ENCODE peak calls at places on chromosomes 11 and 22, in seven cellular contexts. One of them, this sample, is unnamed.
A peak's percentile ranks its signal among the peaks of the same experiment; 100 is the strongest.

GRCh38 chr22:43823353-43823908 is 11.3 kb upstream of the EFCAB6 start:
- DNase-seq in HCT116: no peak
- DNase-seq in K562: no peak
- DNase-seq in SK-N-SH: no peak
- DNase-seq in HepG2: peak; percentile 61
- DNase-seq in H1: peak; percentile 50
- DNase-seq in GM12878: no peak
- DNase-seq in this sample: no peak

GRCh38 chr22:37496651-37497599 is 10.7 kb upstream of the MFNG start:
- DNase-seq in HCT116: no peak
- DNase-seq in K562: no peak
- DNase-seq in SK-N-SH: peak; percentile 50
- DNase-seq in HepG2: no peak
- DNase-seq in H1: no peak
- DNase-seq in GM12878: no peak
- DNase-seq in this sample: no peak

GRCh38 chr11:31844351-31844750 is 33.2 kb upstream of the PAX6 start:
- DNase-seq in HCT116: no peak
- DNase-seq in K562: no peak
- DNase-seq in SK-N-SH: no peak
- DNase-seq in HepG2: no peak
- DNase-seq in H1: no peak
- DNase-seq in GM12878: no peak
- DNase-seq in this sample: no peak

GRCh38 chr11:131408011-131408640 is 37.7 kb downstream of the NTM start:
- DNase-seq in HCT116: no peak
- DNase-seq in K562: no peak
- DNase-seq in SK-N-SH: peak; percentile 45
- DNase-seq in HepG2: peak; percentile 38
- DNase-seq in H1: peak; percentile 59
- DNase-seq in GM12878: no peak
- DNase-seq in this sample: peak; percentile 49

GRCh38 chr11:68345776-68346728 is 33.7 kb downstream of the LRP5 start:
- DNase-seq in HCT116: no peak
- DNase-seq in K562: no peak
- DNase-seq in SK-N-SH: no peak
- DNase-seq in HepG2: no peak
- DNase-seq in H1: no peak
- DNase-seq in GM12878: no peak
- DNase-seq in this sample: no peak

GRCh38 chr11:86172894-86173293 is 71.7 kb upstream of the EED start:
- DNase-seq in HCT116: no peak
- DNase-seq in K562: peak; percentile 32
- DNase-seq in SK-N-SH: no peak
- DNase-seq in HepG2: no peak
- DNase-seq in H1: no peak
- DNase-seq in GM12878: no peak
- DNase-seq in this sample: no peak

GRCh38 chr11:35488117-35488516 is 37.3 kb downstream of the PAMR1 start:
- DNase-seq in HCT116: no peak
- DNase-seq in K562: no peak
- DNase-seq in SK-N-SH: no peak
- DNase-seq in HepG2: no peak
- DNase-seq in H1: no peak
- DNase-seq in GM12878: no peak
- DNase-seq in this sample: no peak

GRCh38 chr22:17770180-17771077 is 3.8 kb downstream of the BID start:
- DNase-seq in HCT116: no peak
- DNase-seq in K562: no peak
- DNase-seq in SK-N-SH: no peak
- DNase-seq in HepG2: no peak
- DNase-seq in H1: peak; percentile 43
- DNase-seq in GM12878: no peak
- DNase-seq in this sample: no peak

GRCh38 chr11:122751298-122752070 is 86.8 kb upstream of the CRTAM start:
- DNase-seq in HCT116: no peak
- DNase-seq in K562: no peak
- DNase-seq in SK-N-SH: peak; percentile 77
- DNase-seq in HepG2: no peak
- DNase-seq in H1: no peak
- DNase-seq in GM12878: no peak
- DNase-seq in this sample: no peak

GRCh38 chr11:128379587-128380279 is 207.6 kb downstream of the ETS1 start:
- DNase-seq in HCT116: no peak
- DNase-seq in K562: no peak
- DNase-seq in SK-N-SH: peak; percentile 28
- DNase-seq in HepG2: no peak
- DNase-seq in H1: no peak
- DNase-seq in GM12878: no peak
- DNase-seq in this sample: no peak

GRCh38 chr11:78659326-78660319 is 85.0 kb upstream of the NARS2 start:
- DNase-seq in HCT116: no peak
- DNase-seq in K562: no peak
- DNase-seq in SK-N-SH: no peak
- DNase-seq in HepG2: no peak
- DNase-seq in H1: peak; percentile 46
- DNase-seq in GM12878: no peak
- DNase-seq in this sample: no peak

GRCh38 chr11:24422371-24422770 is 74.5 kb upstream of the LUZP2 start:
- DNase-seq in HCT116: no peak
- DNase-seq in K562: no peak
- DNase-seq in SK-N-SH: no peak
- DNase-seq in HepG2: no peak
- DNase-seq in H1: no peak
- DNase-seq in GM12878: no peak
- DNase-seq in this sample: no peak

GRCh38 chr11:68763181-68763721 is 11.9 kb upstream of the TESMIN start:
- DNase-seq in HCT116: no peak
- DNase-seq in K562: no peak
- DNase-seq in SK-N-SH: peak; percentile 47
- DNase-seq in HepG2: no peak
- DNase-seq in H1: no peak
- DNase-seq in GM12878: no peak
- DNase-seq in this sample: peak; percentile 37

GRCh38 chr11:113664981-113665710 is 41.0 kb downstream of the TMPRSS5 start:
- DNase-seq in HCT116: no peak
- DNase-seq in K562: no peak
- DNase-seq in SK-N-SH: no peak
- DNase-seq in HepG2: peak; percentile 63
- DNase-seq in H1: no peak
- DNase-seq in GM12878: no peak
- DNase-seq in this sample: no peak

GRCh38 chr22:30116362-30117117 is 36.3 kb downstream of the HORMAD2 start:
- DNase-seq in HCT116: no peak
- DNase-seq in K562: no peak
- DNase-seq in SK-N-SH: no peak
- DNase-seq in HepG2: peak; percentile 52
- DNase-seq in H1: no peak
- DNase-seq in GM12878: no peak
- DNase-seq in this sample: no peak

GRCh38 chr22:30114356-30114755 is 34.1 kb downstream of the HORMAD2 start:
- DNase-seq in HCT116: no peak
- DNase-seq in K562: no peak
- DNase-seq in SK-N-SH: no peak
- DNase-seq in HepG2: no peak
- DNase-seq in H1: no peak
- DNase-seq in GM12878: no peak
- DNase-seq in this sample: no peak

GRCh38 chr22:30117256-30117655 is 37.0 kb downstream of the HORMAD2 start:
- DNase-seq in HCT116: no peak
- DNase-seq in K562: no peak
- DNase-seq in SK-N-SH: no peak
- DNase-seq in HepG2: no peak
- DNase-seq in H1: no peak
- DNase-seq in GM12878: no peak
- DNase-seq in this sample: no peak

GRCh38 chr22:30113494-30113893 is 33.2 kb downstream of the HORMAD2 start:
- DNase-seq in HCT116: no peak
- DNase-seq in K562: no peak
- DNase-seq in SK-N-SH: no peak
- DNase-seq in HepG2: no peak
- DNase-seq in H1: no peak
- DNase-seq in GM12878: no peak
- DNase-seq in this sample: no peak

GRCh38 chr22:30115705-30116104 is 35.4 kb downstream of the HORMAD2 start:
- DNase-seq in HCT116: peak; percentile 8
- DNase-seq in K562: no peak
- DNase-seq in SK-N-SH: no peak
- DNase-seq in HepG2: no peak
- DNase-seq in H1: no peak
- DNase-seq in GM12878: no peak
- DNase-seq in this sample: no peak
- TF ChIP-seq JUND in HCT116: no peak
- TF ChIP-seq JUND in K562: no peak
- TF ChIP-seq JUND in SK-N-SH: no peak
- TF ChIP-seq JUND in HepG2: no peak
- TF ChIP-seq JUND in H1: no peak
- TF ChIP-seq JUND in GM12878: no peak
- TF ChIP-seq JUND in this sample: no peak

GRCh38 chr22:19845369-19845722 is 9.3 kb downstream of the GNB1L start:
- DNase-seq in HCT116: no peak
- DNase-seq in K562: no peak
- DNase-seq in SK-N-SH: peak; percentile 39
- DNase-seq in HepG2: no peak
- DNase-seq in H1: no peak
- DNase-seq in GM12878: no peak
- DNase-seq in this sample: no peak

GRCh38 chr22:19846620-19847344 is 7.9 kb downstream of the GNB1L start:
- DNase-seq in HCT116: no peak
- DNase-seq in K562: no peak
- DNase-seq in SK-N-SH: no peak
- DNase-seq in HepG2: no peak
- DNase-seq in H1: no peak
- DNase-seq in GM12878: no peak
- DNase-seq in this sample: no peak

GRCh38 chr22:19843107-19843856 is 11.4 kb downstream of the GNB1L start:
- DNase-seq in HCT116: no peak
- DNase-seq in K562: no peak
- DNase-seq in SK-N-SH: no peak
- DNase-seq in HepG2: no peak
- DNase-seq in H1: no peak
- DNase-seq in GM12878: no peak
- DNase-seq in this sample: no peak

GRCh38 chr22:19843857-19844422 is 10.7 kb downstream of the GNB1L start:
- DNase-seq in HCT116: no peak
- DNase-seq in K562: no peak
- DNase-seq in SK-N-SH: no peak
- DNase-seq in HepG2: no peak
- DNase-seq in H1: peak; percentile 49
- DNase-seq in GM12878: no peak
- DNase-seq in this sample: no peak

GRCh38 chr22:19844423-19845368 is 10.0 kb downstream of the GNB1L start:
- DNase-seq in HCT116: no peak
- DNase-seq in K562: no peak
- DNase-seq in SK-N-SH: peak; percentile 80
- DNase-seq in HepG2: no peak
- DNase-seq in H1: peak; percentile 48
- DNase-seq in GM12878: no peak
- DNase-seq in this sample: no peak
- TF ChIP-seq JUND in HCT116: no peak
- TF ChIP-seq JUND in K562: no peak
- TF ChIP-seq JUND in SK-N-SH: no peak
- TF ChIP-seq JUND in HepG2: no peak
- TF ChIP-seq JUND in H1: no peak
- TF ChIP-seq JUND in GM12878: no peak
- TF ChIP-seq JUND in this sample: no peak

GRCh38 chr11:37952035-37952434 is 1354.0 kb upstream of the RAG2 start:
- DNase-seq in HCT116: no peak
- DNase-seq in K562: no peak
- DNase-seq in SK-N-SH: peak; percentile 9
- DNase-seq in HepG2: no peak
- DNase-seq in H1: no peak
- DNase-seq in GM12878: no peak
- DNase-seq in this sample: no peak

GRCh38 chr11:37948258-37948657 is 1350.2 kb upstream of the RAG2 start:
- DNase-seq in HCT116: no peak
- DNase-seq in K562: no peak
- DNase-seq in SK-N-SH: no peak
- DNase-seq in HepG2: no peak
- DNase-seq in H1: no peak
- DNase-seq in GM12878: no peak
- DNase-seq in this sample: no peak

GRCh38 chr11:37947816-37948215 is 1349.8 kb upstream of the RAG2 start:
- DNase-seq in HCT116: no peak
- DNase-seq in K562: no peak
- DNase-seq in SK-N-SH: no peak
- DNase-seq in HepG2: no peak
- DNase-seq in H1: no peak
- DNase-seq in GM12878: no peak
- DNase-seq in this sample: no peak

GRCh38 chr11:37942081-37942480 is 1344.0 kb upstream of the RAG2 start:
- DNase-seq in HCT116: no peak
- DNase-seq in K562: no peak
- DNase-seq in SK-N-SH: no peak
- DNase-seq in HepG2: no peak
- DNase-seq in H1: no peak
- DNase-seq in GM12878: no peak
- DNase-seq in this sample: peak; percentile 33

DNA sequence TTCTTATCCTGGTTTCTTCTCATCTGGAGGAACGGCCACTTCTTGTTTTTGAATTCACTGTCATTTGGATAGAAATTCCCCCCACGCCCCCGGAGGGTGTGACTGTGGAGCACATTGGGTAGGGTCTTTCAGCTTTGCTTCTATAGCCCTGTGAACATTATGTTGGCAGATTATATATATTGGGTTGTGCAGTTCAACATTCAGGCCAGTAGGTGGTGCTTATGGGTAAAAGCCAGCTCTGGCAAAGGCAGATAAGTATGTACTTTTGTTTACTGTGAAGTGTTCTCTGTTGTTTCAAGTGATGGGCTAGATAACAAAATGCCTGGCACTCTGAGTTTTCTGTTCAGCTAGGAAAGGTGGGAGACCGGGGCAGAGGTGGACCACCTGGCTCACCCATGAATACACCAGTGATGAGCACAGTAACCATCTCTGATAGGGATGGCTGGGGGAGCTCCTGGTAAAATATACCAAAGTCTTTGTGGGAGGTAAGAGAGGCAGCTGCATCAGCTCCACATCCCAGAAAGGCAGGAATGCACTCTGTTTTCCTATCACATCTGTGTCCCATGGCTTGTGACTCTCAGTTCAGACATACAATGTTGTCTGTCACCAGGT is 1348.2 kb upstream of the RAG2 start:
- DNase-seq in HCT116: no peak
- DNase-seq in K562: peak; percentile 7
- DNase-seq in SK-N-SH: peak; percentile 16
- DNase-seq in HepG2: peak; percentile 18
- DNase-seq in H1: peak; percentile 75
- DNase-seq in GM12878: peak; percentile 7
- DNase-seq in this sample: no peak
- TF ChIP-seq JUND in HCT116: no peak
- TF ChIP-seq JUND in K562: no peak
- TF ChIP-seq JUND in SK-N-SH: no peak
- TF ChIP-seq JUND in HepG2: no peak
- TF ChIP-seq JUND in H1: no peak
- TF ChIP-seq JUND in GM12878: no peak
- TF ChIP-seq JUND in this sample: no peak

DNA sequence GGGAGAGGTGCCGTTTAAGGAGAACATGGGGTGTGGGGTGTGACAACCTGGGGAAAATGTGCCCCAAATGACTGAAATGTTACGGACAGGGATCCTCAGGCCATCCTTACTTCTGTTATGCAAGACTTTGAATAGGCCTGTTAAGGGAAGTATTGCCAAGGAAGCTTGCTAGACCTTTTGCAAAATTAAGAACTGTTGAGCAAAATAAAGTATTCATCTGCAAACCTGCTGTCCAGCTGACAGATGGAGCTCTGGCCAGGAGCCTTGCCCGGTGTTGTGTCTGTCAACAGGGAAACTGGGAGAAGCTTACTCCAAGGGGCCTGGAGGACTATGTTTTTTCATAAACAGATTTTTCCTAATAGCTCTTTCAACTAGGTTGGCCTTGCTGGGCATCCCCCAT is 48.0 kb downstream of the FAT3 start:
- DNase-seq in HCT116: no peak
- DNase-seq in K562: no peak
- DNase-seq in SK-N-SH: no peak
- DNase-seq in HepG2: no peak
- DNase-seq in H1: no peak
- DNase-seq in GM12878: no peak
- DNase-seq in this sample: no peak
- TF ChIP-seq JUND in HCT116: no peak
- TF ChIP-seq JUND in K562: no peak
- TF ChIP-seq JUND in SK-N-SH: no peak
- TF ChIP-seq JUND in HepG2: no peak
- TF ChIP-seq JUND in H1: no peak
- TF ChIP-seq JUND in GM12878: no peak
- TF ChIP-seq JUND in this sample: no peak